ENCODE peak calls at places on chromosomes 16 and 17, in four cellular contexts. W, P, L and J are unnamed samples.

GRCh38 chr16:86751081-86752030 is 173.0 kb downstream of the FOXL1 start:
- DNase-seq in W (no peak), L (no peak), P (no peak), J (no peak)

GRCh38 chr17:73308017-73308823 is 3.6 kb downstream of the CDC42EP4 start:
- DNase-seq in P (peak; percentile 88), W (no peak), L (no peak), J (no peak)

GRCh38 chr17:57530026-57530425 is 215.1 kb downstream of the CCDC182 start:
- DNase-seq in L (no peak), W (no peak), P (no peak), J (no peak)

GRCh38 chr17:59737324-59737723 is 29.9 kb downstream of the VMP1 start:
- DNase-seq in P (no peak), L (no peak), W (no peak), J (no peak)

GRCh38 chr16:83344014-83344413 is 463.8 kb upstream of the HSBP1 start:
- DNase-seq in L (no peak), W (no peak), P (no peak), J (no peak)

GRCh38 chr16:67255553-67256030 is 6.8 kb downstream of the SLC9A5 start:
- DNase-seq in W (no peak), L (no peak), P (no peak), J (no peak)

GRCh38 chr17:77320501-77321256 is 179.9 kb downstream of the SEC14L1 start:
- DNase-seq in P (peak; percentile 82), L (peak; percentile 5), W (no peak), J (no peak)

GRCh38 chr17:55417411-55418268 is 4.0 kb downstream of the MMD start:
- DNase-seq in L (no peak), P (no peak), W (no peak), J (no peak)

GRCh38 chr17:9298776-9299295 is 276.8 kb downstream of the STX8 start:
- DNase-seq in P (no peak), L (no peak), W (no peak), J (no peak)

GRCh38 chr16:49809561-49809960 is 46.4 kb downstream of the ZNF423 start:
- DNase-seq in P (no peak), L (no peak), W (no peak), J (no peak)

GRCh38 chr16:51449441-51449840 is 298.4 kb upstream of the SALL1 start:
- DNase-seq in P (no peak), L (no peak), W (no peak), J (no peak)

GRCh38 chr16:59878999-59879398 is 1144.9 kb upstream of the GOT2 start:
- DNase-seq in P (no peak), L (no peak), W (no peak), J (no peak)

GRCh38 chr16:28531777-28532744 is 6.7 kb downstream of the NUPR1 start:
- DNase-seq in P (peak; percentile 91), L (no peak), W (no peak), J (no peak)

GRCh38 chr17:76820039-76820438 is 48.2 kb upstream of the MGAT5B start:
- DNase-seq in L (no peak), W (no peak), P (no peak), J (no peak)

GRCh38 chr17:28124962-28125361 is 82.5 kb downstream of the NLK start:
- DNase-seq in W (no peak), L (no peak), P (no peak), J (no peak)

GRCh38 chr17:39662551-39663339 is 2.4 kb upstream of the TCAP start:
- DNase-seq in W (no peak), P (no peak), L (no peak), J (no peak)

GRCh38 chr17:72715906-72716572 is 376.4 kb downstream of the SLC39A11 start:
- DNase-seq in W (no peak), P (no peak), L (no peak), J (no peak)

GRCh38 chr16:57801098-57801855 is 1.0 kb downstream of the KIFC3 start:
- DNase-seq in L (no peak), P (peak; percentile 34), W (no peak), J (no peak)